ENCODE peak calls at places on chromosomes 6 and 20, in four cellular contexts. C is neuronal stem cell, I is mesenchymal stem cell, P is H9. T is an unnamed sample.

GRCh38 chr6:163661271-163661671 is 246.8 kb downstream of the QKI start:
- DNase-seq in C (no peak), I (no peak), P (no peak), T (peak)

GRCh38 chr6:119284861-119285521 is 64.6 kb downstream of the MAN1A1 start:
- DNase-seq in C (no peak), I (no peak), P (peak), T (peak)

GRCh38 chr6:109799664-109800063 is 108.6 kb downstream of the FIG4 start:
- DNase-seq in C (no peak), I (peak), P (no peak), T (no peak)

GRCh38 chr20:58584881-58585752 is 66.0 kb upstream of the STX16 start:
- DNase-seq in C (no peak), I (peak), P (no peak), T (no peak)

GRCh38 chr20:58649288-58650180 is 1.5 kb upstream of the STX16 start:
- DNase-seq in C (peak), I (no peak), P (no peak), T (no peak)

GRCh38 chr6:162361168-162361567 is 366.4 kb downstream of the PRKN start:
- DNase-seq in C (no peak), I (no peak), P (no peak), T (no peak)

GRCh38 chr6:3957321-3957720 is 108.1 kb downstream of the FAM50B start:
- DNase-seq in C (no peak), I (no peak), P (no peak), T (no peak)

GRCh38 chr6:107607109-107607508 is 117.2 kb downstream of the SOBP start:
- DNase-seq in C (no peak), I (no peak), P (no peak), T (no peak)

GRCh38 chr6:69650703-69651102 is 146.1 kb downstream of the LMBRD1 start:
- DNase-seq in C (no peak), I (no peak), P (no peak), T (no peak)

GRCh38 chr6:797479-798077 is 104.6 kb upstream of the EXOC2 start:
- DNase-seq in C (peak), I (peak), P (no peak), T (peak)

GRCh38 chr20:40506567-40506966 is 182.5 kb downstream of the MAFB start:
- DNase-seq in C (no peak), I (peak), P (no peak), T (peak)

GRCh38 chr6:32397252-32397920 is 9.6 kb downstream of the BTNL2 start:
- DNase-seq in C (no peak), I (no peak), P (no peak), T (no peak)

GRCh38 chr6:133809406-133809805 is 79.5 kb upstream of the TCF21 start:
- DNase-seq in C (no peak), I (peak), P (no peak), T (no peak)

DNA sequence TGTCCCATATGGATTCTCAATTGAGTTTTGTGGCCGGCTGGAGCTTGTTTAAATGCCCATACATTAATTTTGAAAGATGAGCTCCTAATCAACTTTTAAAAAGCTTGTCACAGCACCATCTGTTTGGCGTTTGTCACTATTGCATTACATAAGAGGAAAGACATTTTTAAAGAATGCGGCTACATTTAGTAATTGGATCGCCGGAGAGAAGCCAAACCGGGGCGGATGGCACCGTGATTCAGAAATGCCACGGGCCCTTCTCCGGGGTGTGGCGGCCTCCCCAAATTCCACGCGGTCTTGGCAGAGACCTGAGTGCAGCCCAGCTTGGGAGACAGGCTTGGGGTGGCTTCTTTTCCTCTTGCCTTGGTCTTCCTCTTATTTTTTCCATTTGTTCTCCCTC is 67.7 kb upstream of the ZNFX1 start:
- DNase-seq in C (no peak), I (no peak), P (no peak), T (no peak)
- H3K9ac ChIP-seq in C (no peak), I (peak), P (no peak), T (no peak)

GRCh38 chr6:116447496-116448011 is 13.6 kb upstream of the CALHM6 start:
- DNase-seq in C (no peak), I (peak), P (no peak), T (peak)

GRCh38 chr6:116447052-116447451 is 14.1 kb upstream of the CALHM6 start:
- DNase-seq in C (no peak), I (peak), P (no peak), T (no peak)

GRCh38 chr6:116444575-116444974 is 16.6 kb upstream of the CALHM6 start:
- DNase-seq in C (no peak), I (no peak), P (no peak), T (no peak)

GRCh38 chr6:116444991-116445566 is 16.1 kb upstream of the CALHM6 start:
- DNase-seq in C (no peak), I (no peak), P (no peak), T (no peak)

DNA sequence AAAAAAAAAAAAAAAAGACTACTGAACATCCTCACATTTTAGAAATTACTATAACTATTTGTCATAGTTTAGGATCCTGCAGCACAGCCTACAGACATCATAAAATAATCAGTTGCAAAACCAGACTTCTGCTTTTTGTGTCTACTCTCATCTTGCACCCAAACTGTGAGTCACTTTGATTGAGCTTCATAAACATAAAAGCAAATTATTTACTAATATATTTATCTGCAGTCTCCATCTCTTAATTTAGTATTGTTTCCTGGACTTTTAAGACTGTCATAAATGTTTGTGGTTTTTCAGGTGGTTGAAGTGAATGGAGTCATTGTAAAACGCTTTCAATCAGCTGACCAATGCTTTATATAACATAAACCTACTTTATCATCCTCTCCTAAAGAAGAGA is 14.8 kb upstream of the CALHM6 start:
- DNase-seq in C (no peak), I (peak), P (no peak), T (peak)
- H2BK5ac ChIP-seq in C (no peak), I (no peak), P (no peak), T (no peak)

GRCh38 chr6:2502096-2502997 is 248.4 kb downstream of the MYLK4 start:
- DNase-seq in C (no peak), I (no peak), P (no peak), T (peak)

GRCh38 chr6:2505624-2506023 is 245.1 kb downstream of the MYLK4 start:
- DNase-seq in C (no peak), I (no peak), P (peak), T (peak)

GRCh38 chr6:2502998-2503674 is 247.6 kb downstream of the MYLK4 start:
- DNase-seq in C (no peak), I (no peak), P (no peak), T (peak)

GRCh38 chr6:2504495-2505064 is 246.1 kb downstream of the MYLK4 start:
- DNase-seq in C (no peak), I (no peak), P (no peak), T (no peak)

DNA sequence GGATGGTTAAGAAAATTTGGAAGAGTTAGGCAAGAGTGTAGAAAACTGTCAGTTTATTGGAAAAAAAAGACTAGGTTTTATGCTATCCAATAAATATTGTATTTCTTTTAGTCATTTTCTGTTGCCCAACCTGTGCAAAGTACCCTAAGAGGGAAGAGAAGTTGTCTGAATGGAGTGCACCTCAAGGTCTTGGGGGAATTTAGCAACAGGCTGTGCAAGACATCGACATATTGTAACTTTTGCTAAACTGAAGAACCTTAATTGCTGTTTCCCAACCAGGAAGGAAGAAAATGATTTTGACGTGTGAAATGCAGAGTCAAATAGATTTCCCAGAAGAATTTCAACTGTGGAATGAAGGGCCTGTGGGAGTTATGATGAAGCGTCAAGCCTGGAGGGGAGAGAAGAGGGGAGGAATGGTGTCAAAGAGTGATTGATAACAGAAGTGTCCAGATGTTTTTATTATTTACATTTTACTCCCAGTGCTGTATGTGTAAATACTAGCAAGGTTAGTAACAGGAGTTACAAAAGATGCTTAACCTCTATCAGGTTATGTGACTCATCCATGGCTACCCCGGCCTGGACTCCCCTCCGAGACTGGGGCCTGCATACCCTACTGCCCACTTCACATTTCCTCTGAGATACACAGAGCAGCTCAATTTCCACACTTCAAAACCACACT is 246.8 kb downstream of the MYLK4 start:
- DNase-seq in C (no peak), I (peak), P (no peak), T (peak)
- H3K9ac ChIP-seq in C (no peak), I (no peak), P (no peak), T (no peak)

GRCh38 chr6:48032156-48032555 is 78.8 kb downstream of the PTCHD4 start:
- DNase-seq in C (no peak), I (peak), P (no peak), T (no peak)
- H2BK5ac ChIP-seq in C (no peak), I (no peak), P (no peak), T (no peak)

T was measured in trophoblast cell.